ENCODE peak calls at places on chromosomes 7 and 10, in five cellular contexts. One of them, this sample, is unnamed.

GRCh38 chr7:131896189-131896855 is 339.9 kb upstream of the PODXL start:
- DNase-seq in K562: no peak
- DNase-seq in HepG2: no peak
- DNase-seq in H1: peak
- DNase-seq in GM12878: no peak
- DNase-seq in this sample: no peak

GRCh38 chr7:56218510-56218909 is 102.3 kb upstream of the NUPR2 start:
- DNase-seq in K562: no peak
- DNase-seq in HepG2: no peak
- DNase-seq in H1: no peak
- DNase-seq in GM12878: no peak
- DNase-seq in this sample: no peak

GRCh38 chr7:74193913-74194312 is 15.9 kb upstream of the LAT2 start:
- DNase-seq in K562: no peak
- DNase-seq in HepG2: no peak
- DNase-seq in H1: no peak
- DNase-seq in GM12878: no peak
- DNase-seq in this sample: no peak

GRCh38 chr7:69245646-69246045 is 352.6 kb upstream of the AUTS2 start:
- DNase-seq in K562: no peak
- DNase-seq in HepG2: no peak
- DNase-seq in H1: no peak
- DNase-seq in GM12878: no peak
- DNase-seq in this sample: no peak

GRCh38 chr7:50685445-50686070 is 97.1 kb downstream of the GRB10 start:
- DNase-seq in K562: no peak
- DNase-seq in HepG2: no peak
- DNase-seq in H1: no peak
- DNase-seq in GM12878: no peak
- DNase-seq in this sample: no peak

GRCh38 chr10:124568339-124568738 is 106.7 kb downstream of the LHPP start:
- DNase-seq in K562: no peak
- DNase-seq in HepG2: no peak
- DNase-seq in H1: no peak
- DNase-seq in GM12878: no peak
- DNase-seq in this sample: no peak

GRCh38 chr10:74738052-74738451 is 88.3 kb upstream of the KAT6B start:
- DNase-seq in K562: no peak
- DNase-seq in HepG2: no peak
- DNase-seq in H1: no peak
- DNase-seq in GM12878: peak
- DNase-seq in this sample: no peak

GRCh38 chr10:84826704-84827103 is 498.3 kb downstream of the CCSER2 start:
- DNase-seq in K562: no peak
- DNase-seq in HepG2: no peak
- DNase-seq in H1: no peak
- DNase-seq in GM12878: no peak
- DNase-seq in this sample: no peak

GRCh38 chr7:77413861-77414424 is 2.2 kb downstream of the GSAP start:
- DNase-seq in K562: no peak
- DNase-seq in HepG2: no peak
- DNase-seq in H1: no peak
- DNase-seq in GM12878: no peak
- DNase-seq in this sample: no peak

GRCh38 chr7:151311294-151311864 is 30.2 kb upstream of the NUB1 start:
- DNase-seq in K562: peak
- DNase-seq in HepG2: peak
- DNase-seq in H1: no peak
- DNase-seq in GM12878: no peak
- DNase-seq in this sample: no peak

GRCh38 chr7:111752022-111752582 is 189.8 kb upstream of the IMMP2L start:
- DNase-seq in K562: peak
- DNase-seq in HepG2: peak
- DNase-seq in H1: no peak
- DNase-seq in GM12878: no peak
- DNase-seq in this sample: peak

GRCh38 chr7:1348836-1349335 is 110.4 kb downstream of the MICALL2 start:
- DNase-seq in K562: no peak
- DNase-seq in HepG2: no peak
- DNase-seq in H1: no peak
- DNase-seq in GM12878: no peak
- DNase-seq in this sample: no peak

GRCh38 chr10:35574924-35575352 is 30.2 kb upstream of the GJD4 start:
- DNase-seq in K562: peak
- DNase-seq in HepG2: no peak
- DNase-seq in H1: peak
- DNase-seq in GM12878: no peak
- DNase-seq in this sample: no peak

GRCh38 chr7:15015545-15016314 is 113.2 kb upstream of the DGKB start:
- DNase-seq in K562: peak
- DNase-seq in HepG2: peak
- DNase-seq in H1: peak
- DNase-seq in GM12878: peak
- DNase-seq in this sample: peak

GRCh38 chr7:52708846-52709245 is 326.6 kb upstream of the POM121L12 start:
- DNase-seq in K562: no peak
- DNase-seq in HepG2: no peak
- DNase-seq in H1: no peak
- DNase-seq in GM12878: no peak
- DNase-seq in this sample: no peak

GRCh38 chr7:105787793-105788192 is 88.6 kb downstream of the ATXN7L1 start:
- DNase-seq in K562: peak
- DNase-seq in HepG2: no peak
- DNase-seq in H1: no peak
- DNase-seq in GM12878: no peak
- DNase-seq in this sample: no peak

GRCh38 chr10:48671914-48672595 is 12.6 kb upstream of the WDFY4 start:
- DNase-seq in K562: no peak
- DNase-seq in HepG2: no peak
- DNase-seq in H1: no peak
- DNase-seq in GM12878: peak
- DNase-seq in this sample: no peak

GRCh38 chr10:49280001-49280408 is 19.0 kb upstream of the C10orf71 start:
- DNase-seq in K562: no peak
- DNase-seq in HepG2: no peak
- DNase-seq in H1: no peak
- DNase-seq in GM12878: no peak
- DNase-seq in this sample: no peak

GRCh38 chr10:77104459-77104980 is 533.1 kb downstream of the KCNMA1 start:
- DNase-seq in K562: no peak
- DNase-seq in HepG2: no peak
- DNase-seq in H1: no peak
- DNase-seq in GM12878: no peak
- DNase-seq in this sample: no peak

GRCh38 chr10:112492736-112493135 is 45.7 kb downstream of the VTI1A start:
- DNase-seq in K562: no peak
- DNase-seq in HepG2: no peak
- DNase-seq in H1: no peak
- DNase-seq in GM12878: no peak
- DNase-seq in this sample: no peak

GRCh38 chr7:47472444-47473157 is 109.3 kb downstream of the TNS3 start:
- DNase-seq in K562: no peak
- DNase-seq in HepG2: no peak
- DNase-seq in H1: no peak
- DNase-seq in GM12878: no peak
- DNase-seq in this sample: no peak

GRCh38 chr10:21171936-21172773 is 275.0 kb upstream of the NEBL start:
- DNase-seq in K562: no peak
- DNase-seq in HepG2: no peak
- DNase-seq in H1: no peak
- DNase-seq in GM12878: no peak
- DNase-seq in this sample: no peak

GRCh38 chr7:90834771-90835170 is 238.7 kb downstream of the CDK14 start:
- DNase-seq in K562: no peak
- DNase-seq in HepG2: no peak
- DNase-seq in H1: no peak
- DNase-seq in GM12878: no peak
- DNase-seq in this sample: no peak

GRCh38 chr7:105316578-105317375 is 71.9 kb downstream of the SRPK2 start:
- DNase-seq in K562: no peak
- DNase-seq in HepG2: no peak
- DNase-seq in H1: no peak
- DNase-seq in GM12878: no peak
- DNase-seq in this sample: no peak

GRCh38 chr7:151945224-151945623 is 11.0 kb upstream of the GALNTL5 start:
- DNase-seq in K562: no peak
- DNase-seq in HepG2: no peak
- DNase-seq in H1: no peak
- DNase-seq in GM12878: no peak
- DNase-seq in this sample: no peak

GRCh38 chr7:146514304-146514703 is 397.7 kb downstream of the CNTNAP2 start:
- DNase-seq in K562: no peak
- DNase-seq in HepG2: no peak
- DNase-seq in H1: no peak
- DNase-seq in GM12878: no peak
- DNase-seq in this sample: no peak

GRCh38 chr10:29646238-29646902 is 11.6 kb upstream of the SVIL start:
- DNase-seq in K562: no peak
- DNase-seq in HepG2: no peak
- DNase-seq in H1: no peak
- DNase-seq in GM12878: no peak
- DNase-seq in this sample: no peak

GRCh38 chr7:77729574-77730348 is 33.5 kb downstream of the RSBN1L start:
- DNase-seq in K562: no peak
- DNase-seq in HepG2: no peak
- DNase-seq in H1: no peak
- DNase-seq in GM12878: no peak
- DNase-seq in this sample: no peak

GRCh38 chr10:5975641-5976473 is 1.5 kb downstream of the IL15RA start:
- DNase-seq in K562: peak
- DNase-seq in HepG2: no peak
- DNase-seq in H1: no peak
- DNase-seq in GM12878: peak
- DNase-seq in this sample: no peak

GRCh38 chr10:5973069-5973468 is 4.3 kb downstream of the IL15RA start:
- DNase-seq in K562: no peak
- DNase-seq in HepG2: no peak
- DNase-seq in H1: no peak
- DNase-seq in GM12878: no peak
- DNase-seq in this sample: no peak

GRCh38 chr10:5976689-5977470 is 463 bp downstream of the IL15RA start:
- DNase-seq in K562: peak
- DNase-seq in HepG2: no peak
- DNase-seq in H1: no peak
- DNase-seq in GM12878: no peak
- DNase-seq in this sample: peak

GRCh38 chr10:5981529-5981928 is 4.2 kb upstream of the IL15RA start:
- DNase-seq in K562: peak
- DNase-seq in HepG2: no peak
- DNase-seq in H1: no peak
- DNase-seq in GM12878: no peak
- DNase-seq in this sample: no peak

DNA sequence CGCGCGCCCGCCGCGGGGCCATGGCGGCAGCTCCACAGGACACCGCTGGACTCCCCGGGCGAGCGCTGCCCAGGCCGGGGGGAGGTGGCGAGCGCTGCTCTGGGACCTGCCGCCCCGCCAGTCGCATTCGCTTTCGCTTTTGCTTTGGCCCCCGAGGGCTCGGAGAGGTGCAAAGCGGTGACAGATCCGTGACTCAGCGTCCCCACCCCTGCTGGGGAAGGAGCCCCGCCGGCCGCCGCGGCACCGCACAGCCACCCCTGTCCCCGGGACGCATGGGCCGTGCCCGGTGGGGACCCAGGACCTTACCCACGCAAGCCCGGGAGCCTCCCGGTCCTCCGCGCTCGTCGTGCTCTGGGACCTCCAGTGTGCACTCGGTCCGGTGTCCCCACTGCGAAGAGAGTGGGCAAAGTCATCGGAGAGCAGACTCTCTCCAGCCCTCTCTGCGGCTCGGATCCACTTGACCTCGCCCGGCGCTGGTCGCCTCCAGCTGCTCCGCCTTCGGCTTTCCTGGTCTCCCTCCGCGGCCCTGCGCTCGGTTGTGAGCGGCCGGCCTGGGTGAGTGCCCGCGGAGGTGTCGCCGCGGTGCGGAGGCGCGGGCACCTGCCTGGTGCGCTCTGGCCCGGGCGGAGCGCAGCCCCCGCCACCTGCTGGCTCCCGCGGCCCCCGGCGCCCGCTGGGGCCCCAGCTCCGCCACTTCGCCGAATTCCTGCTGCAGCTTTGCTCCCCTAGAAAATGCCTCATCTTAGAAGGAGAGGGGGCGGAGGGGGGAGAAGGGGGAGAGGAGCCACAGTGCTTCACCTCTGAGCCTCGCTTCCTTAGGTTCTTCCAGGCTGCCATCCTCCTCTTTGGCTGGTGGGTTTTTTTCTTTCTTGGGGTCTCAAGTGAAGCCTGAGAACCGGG is at the start of gene IL15RA:
- DNase-seq in K562: peak
- DNase-seq in HepG2: peak
- DNase-seq in H1: no peak
- DNase-seq in GM12878: no peak
- DNase-seq in this sample: peak
- TF ChIP-seq POLR2A in K562: peak
- TF ChIP-seq POLR2A in HepG2: no peak
- TF ChIP-seq POLR2A in H1: no peak
- TF ChIP-seq POLR2A in GM12878: peak
- TF ChIP-seq POLR2A in this sample: no peak

GRCh38 chr10:24552346-24553016 is 171.2 kb downstream of the ARHGAP21 start:
- DNase-seq in K562: peak
- DNase-seq in HepG2: peak
- DNase-seq in H1: peak
- DNase-seq in GM12878: no peak
- DNase-seq in this sample: peak
- TF ChIP-seq YY1 in K562: no peak
- TF ChIP-seq YY1 in HepG2: no peak
- TF ChIP-seq YY1 in H1: no peak
- TF ChIP-seq YY1 in GM12878: no peak
- TF ChIP-seq YY1 in this sample: no peak

GRCh38 chr10:47397256-47397655 is 13.2 kb upstream of the ZNF488 start:
- DNase-seq in K562: no peak
- DNase-seq in HepG2: no peak
- DNase-seq in H1: no peak
- DNase-seq in GM12878: no peak
- DNase-seq in this sample: no peak
- H3K27ac ChIP-seq in K562: no peak
- H3K27ac ChIP-seq in HepG2: no peak
- H3K27ac ChIP-seq in H1: no peak
- H3K27ac ChIP-seq in GM12878: no peak
- H3K27ac ChIP-seq in this sample: no peak

GRCh38 chr7:141664450-141664849 is 37.5 kb downstream of the DENND11 start:
- DNase-seq in K562: no peak
- DNase-seq in HepG2: no peak
- DNase-seq in H1: no peak
- DNase-seq in GM12878: no peak
- DNase-seq in this sample: no peak

GRCh38 chr7:141660259-141660658 is 41.7 kb downstream of the DENND11 start:
- DNase-seq in K562: no peak
- DNase-seq in HepG2: no peak
- DNase-seq in H1: no peak
- DNase-seq in GM12878: no peak
- DNase-seq in this sample: no peak

GRCh38 chr7:141665208-141666035 is 36.5 kb downstream of the DENND11 start:
- DNase-seq in K562: peak
- DNase-seq in HepG2: no peak
- DNase-seq in H1: no peak
- DNase-seq in GM12878: no peak
- DNase-seq in this sample: no peak

GRCh38 chr7:141666071-141666470 is 35.9 kb downstream of the DENND11 start:
- DNase-seq in K562: no peak
- DNase-seq in HepG2: no peak
- DNase-seq in H1: no peak
- DNase-seq in GM12878: no peak
- DNase-seq in this sample: no peak

GRCh38 chr7:141663081-141663510 is 38.9 kb downstream of the DENND11 start:
- DNase-seq in K562: no peak
- DNase-seq in HepG2: peak
- DNase-seq in H1: no peak
- DNase-seq in GM12878: no peak
- DNase-seq in this sample: no peak
- TF ChIP-seq POLR2A in K562: no peak
- TF ChIP-seq POLR2A in HepG2: no peak
- TF ChIP-seq POLR2A in H1: no peak
- TF ChIP-seq POLR2A in GM12878: no peak
- TF ChIP-seq POLR2A in this sample: no peak